ENCODE peak calls at places on chromosomes 13 and 19, in five cellular contexts. C, R, F, T and E are unnamed samples.

GRCh38 chr19:44344255-44344654 is 12.2 kb downstream of the ZNF112 start:
- DNase-seq in C (no peak), T (no peak), R (no peak), F (no peak), E (no peak)

GRCh38 chr19:35462476-35462953 is 14.5 kb downstream of the FFAR2 start:
- DNase-seq in R (no peak), C (no peak), F (no peak), T (no peak), E (no peak)

GRCh38 chr13:27450921-27451461 is 627 bp upstream of the MTIF3 start:
- DNase-seq in C (no peak), R (peak), F (peak), T (no peak), E (no peak)

GRCh38 chr13:107545946-107546502 is 669.3 kb downstream of the LIG4 start:
- DNase-seq in R (no peak), C (no peak), T (no peak), F (no peak), E (no peak)

GRCh38 chr19:7888826-7889217 is 512 bp downstream of the LRRC8E start:
- DNase-seq in T (no peak), F (no peak), R (no peak), C (no peak), E (no peak)

GRCh38 chr19:41541990-41542584 is 33.9 kb upstream of the CEACAM21 start:
- DNase-seq in C (peak), T (no peak), F (peak), R (no peak), E (no peak)

GRCh38 chr19:10461047-10461949 is 41.0 kb downstream of the PDE4A start:
- DNase-seq in F (peak), R (peak), C (peak), T (peak), E (peak)

GRCh38 chr19:3783660-3784584 is 2.3 kb downstream of the MATK start:
- DNase-seq in C (no peak), R (no peak), F (no peak), T (peak), E (no peak)

GRCh38 chr19:28737021-28737525 is 475.9 kb downstream of the UQCRFS1 start:
- DNase-seq in T (no peak), R (peak), F (peak), C (no peak), E (no peak)

GRCh38 chr13:51907040-51907732 is 45.4 kb downstream of the CCDC70 start:
- DNase-seq in F (no peak), R (no peak), C (no peak), T (no peak), E (no peak)

GRCh38 chr19:13022859-13023636 is 27.8 kb downstream of the NFIX start:
- DNase-seq in F (peak), C (no peak), T (no peak), R (peak), E (peak)

GRCh38 chr19:8641908-8642547 is 11.6 kb downstream of the NFILZ start:
- DNase-seq in C (no peak), T (peak), R (no peak), F (peak), E (no peak)

GRCh38 chr13:106589716-106590115 is 21.8 kb upstream of the ARGLU1 start:
- DNase-seq in R (no peak), C (no peak), F (no peak), T (no peak), E (no peak)

GRCh38 chr19:22545751-22546150 is 88.4 kb upstream of the ZNF492 start:
- DNase-seq in T (peak), R (no peak), C (no peak), F (peak), E (peak)